ENCODE peak calls at places on chromosomes 5 and 9, in four cellular contexts. U is K562, N is HCT116, X is HepG2. P is an unnamed sample.

GRCh38 chr5:101675510-101675909 is 620.6 kb downstream of the SLCO4C1 start:
- DNase-seq in X (no peak), U (no peak), N (no peak), P (no peak)

GRCh38 chr5:137960141-137960540 is 70.9 kb downstream of the PKD2L2 start:
- DNase-seq in U (no peak), X (no peak), N (no peak), P (no peak)

GRCh38 chr9:125886365-125886764 is 139.2 kb downstream of the PBX3 start:
- DNase-seq in N (no peak), X (no peak), U (no peak), P (no peak)

GRCh38 chr9:13576101-13576500 is 296.6 kb upstream of the MPDZ start:
- DNase-seq in U (no peak), X (no peak), N (no peak), P (no peak)

GRCh38 chr5:33608476-33609026 is 167.8 kb downstream of the TARS1 start:
- DNase-seq in N (no peak), U (no peak), X (no peak), P (no peak)

GRCh38 chr5:90337449-90338052 is 72.0 kb downstream of the CETN3 start:
- DNase-seq in N (no peak), X (peak), U (no peak), P (no peak)

GRCh38 chr9:76789850-76790249 is 25.6 kb downstream of the PCA3 start:
- DNase-seq in N (no peak), X (no peak), U (no peak), P (no peak)

GRCh38 chr9:72979405-72980100 is 26.7 kb upstream of the ALDH1A1 start:
- DNase-seq in X (peak), U (no peak), N (no peak), P (no peak)

GRCh38 chr5:120151825-120152224 is 312.3 kb upstream of the PRR16 start:
- DNase-seq in X (no peak), U (no peak), N (no peak), P (no peak)

GRCh38 chr5:124956471-124957029 is 210.1 kb upstream of the ZNF608 start:
- DNase-seq in N (no peak), U (no peak), X (no peak), P (no peak)

GRCh38 chr5:141637266-141637692 is 482 bp downstream of the RELL2 start:
- DNase-seq in X (no peak), N (no peak), U (peak), P (no peak)

GRCh38 chr9:92163276-92163675 is 48.1 kb upstream of the SPTLC1 start:
- DNase-seq in N (no peak), X (no peak), U (no peak), P (no peak)

GRCh38 chr9:96875460-96876142 is 21.3 kb upstream of the ZNF782 start:
- DNase-seq in N (peak), X (peak), U (no peak), P (peak)

GRCh38 chr9:127389391-127390242 is 7.4 kb upstream of the SLC2A8 start:
- DNase-seq in U (no peak), X (peak), N (no peak), P (no peak)

GRCh38 chr5:128924299-128924698 is 41.0 kb upstream of the SLC27A6 start:
- DNase-seq in U (no peak), X (no peak), N (no peak), P (no peak)

GRCh38 chr9:136533775-136534157 is 12.1 kb downstream of the NOTCH1 start:
- DNase-seq in N (no peak), X (no peak), U (no peak), P (no peak)

GRCh38 chr5:82164109-82164956 is 113.8 kb downstream of the RPS23 start:
- DNase-seq in U (no peak), N (no peak), X (no peak), P (no peak)

GRCh38 chr5:132029609-132030008 is 18.2 kb upstream of the ACSL6 start:
- DNase-seq in X (no peak), N (no peak), U (no peak), P (no peak)

GRCh38 chr5:12245429-12245828 is 341.2 kb upstream of the CTNND2 start:
- DNase-seq in X (no peak), U (no peak), N (no peak), P (no peak)

GRCh38 chr5:128693779-128694178 is 155.7 kb upstream of the FBN2 start:
- DNase-seq in U (no peak), N (no peak), X (no peak), P (no peak)

GRCh38 chr5:20034717-20035116 is 46.7 kb upstream of the CDH18 start:
- DNase-seq in N (no peak), U (no peak), X (no peak), P (no peak)

GRCh38 chr5:117084052-117084451 is 509.4 kb upstream of the SEMA6A start:
- DNase-seq in X (no peak), N (no peak), U (no peak), P (no peak)

GRCh38 chr9:125183054-125183453 is 6.5 kb downstream of the PPP6C start:
- DNase-seq in X (no peak), U (no peak), N (no peak), P (no peak)

GRCh38 chr5:175640108-175640507 is 17.8 kb upstream of the HRH2 start:
- DNase-seq in N (no peak), X (no peak), U (no peak), P (no peak)

GRCh38 chr5:179762079-179762780 is 29.6 kb downstream of the MAML1 start:
- DNase-seq in N (no peak), U (peak), X (peak), P (no peak)

GRCh38 chr5:74040065-74040551 is 414.1 kb downstream of the ARHGEF28 start:
- DNase-seq in N (no peak), X (no peak), U (no peak), P (no peak)

GRCh38 chr9:130334915-130335314 is 69.4 kb downstream of the HMCN2 start:
- DNase-seq in X (no peak), U (no peak), N (no peak), P (no peak)

GRCh38 chr9:130337784-130338380 is 72.3 kb downstream of the HMCN2 start:
- DNase-seq in X (no peak), U (no peak), N (no peak), P (no peak)

GRCh38 chr9:130336885-130337284 is 71.3 kb downstream of the HMCN2 start:
- DNase-seq in X (no peak), N (no peak), U (no peak), P (no peak)

GRCh38 chr9:130337318-130337717 is 71.8 kb downstream of the HMCN2 start:
- DNase-seq in X (no peak), N (no peak), U (no peak), P (no peak)

GRCh38 chr9:130336027-130336595 is 70.6 kb downstream of the HMCN2 start:
- DNase-seq in N (no peak), U (no peak), X (no peak), P (no peak)
- TF ChIP-seq FOSL1 in N (no peak), U (no peak), X (no peak), P (no peak)

GRCh38 chr5:111854196-111854595 is 97.2 kb upstream of the NREP start:
- DNase-seq in N (no peak), X (no peak), U (no peak), P (no peak)
- TF ChIP-seq FOSL1 in N (no peak), X (no peak), U (no peak), P (no peak)

DNA sequence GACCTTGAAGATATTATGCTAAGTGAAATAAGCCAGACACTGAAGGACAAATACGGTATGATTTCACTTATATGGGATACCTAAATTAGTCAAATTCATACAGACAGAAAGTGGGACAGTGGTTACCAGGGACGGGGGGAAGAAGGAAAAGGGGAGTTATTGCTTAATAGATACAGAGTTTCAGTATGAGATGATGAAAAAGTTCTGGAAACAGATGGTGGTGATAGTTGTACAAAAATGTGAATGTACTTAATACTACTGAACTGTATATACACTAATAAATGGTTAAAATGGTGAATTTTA is 259.5 kb upstream of the NR4A3 start:
- DNase-seq in U (no peak), N (no peak), X (no peak), P (no peak)
- TF ChIP-seq FOSL1 in U (no peak), N (no peak), X (no peak), P (no peak)

GRCh38 chr9:88090151-88090581 is 48.1 kb downstream of the SPATA31C2 start:
- DNase-seq in X (no peak), N (no peak), U (no peak), P (no peak)
- TF ChIP-seq FOSL1 in X (no peak), N (no peak), U (no peak), P (no peak)

GRCh38 chr9:34479316-34479865 is 20.8 kb downstream of the DNAI1 start:
- DNase-seq in U (no peak), N (no peak), X (no peak), P (no peak)
- TF ChIP-seq FOSL1 in U (no peak), N (no peak), X (no peak), P (no peak)

DNA sequence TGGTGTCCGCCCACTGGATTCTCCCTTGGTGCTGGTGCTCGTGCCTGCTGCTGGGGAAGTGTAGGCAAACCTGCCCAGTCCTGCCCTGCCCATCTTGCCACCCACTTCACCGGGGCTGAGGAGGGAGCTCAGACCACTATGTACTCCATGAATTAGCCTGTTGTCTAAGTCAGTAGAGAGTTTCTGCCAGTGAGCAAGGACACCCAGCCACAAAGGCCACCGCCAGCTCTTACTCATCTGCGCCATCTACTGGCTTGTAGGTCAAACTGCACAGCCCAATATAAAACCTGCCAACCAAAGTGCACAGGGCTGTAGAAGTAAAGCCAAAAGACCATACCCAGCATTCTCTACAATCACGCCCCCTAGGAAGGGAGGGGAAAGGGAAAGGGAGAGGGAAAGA is 102.3 kb downstream of the GLIS3 start:
- DNase-seq in U (peak), X (peak), N (no peak), P (peak)
- TF ChIP-seq FOSL1 in U (no peak), X (no peak), N (no peak), P (no peak)

DNA sequence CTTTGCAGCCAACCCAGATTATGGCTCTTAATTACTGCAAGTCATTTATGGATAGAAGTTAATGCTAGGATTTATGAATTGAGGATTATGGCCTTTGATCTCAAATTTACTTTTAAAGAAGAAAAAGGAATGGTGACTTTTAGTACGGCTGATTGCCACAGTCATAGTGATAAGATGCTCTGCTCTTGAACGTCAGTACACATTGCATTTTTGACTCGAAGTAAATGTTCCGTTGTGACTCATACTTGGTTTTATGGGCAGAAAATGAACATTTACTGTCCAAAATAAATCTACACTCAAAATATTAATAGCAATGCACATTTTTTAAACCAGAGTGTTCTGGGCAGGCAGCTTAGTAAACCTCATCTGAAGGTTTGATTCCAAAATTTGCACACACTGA is 825 bp downstream of the ADAMTSL1 start:
- DNase-seq in X (no peak), N (no peak), U (no peak), P (no peak)
- TF ChIP-seq FOSL1 in X (no peak), N (no peak), U (no peak), P (no peak)

GRCh38 chr9:8053501-8053900 is 253.9 kb upstream of the DMAC1 start:
- DNase-seq in U (no peak), N (no peak), X (no peak), P (no peak)

DNA sequence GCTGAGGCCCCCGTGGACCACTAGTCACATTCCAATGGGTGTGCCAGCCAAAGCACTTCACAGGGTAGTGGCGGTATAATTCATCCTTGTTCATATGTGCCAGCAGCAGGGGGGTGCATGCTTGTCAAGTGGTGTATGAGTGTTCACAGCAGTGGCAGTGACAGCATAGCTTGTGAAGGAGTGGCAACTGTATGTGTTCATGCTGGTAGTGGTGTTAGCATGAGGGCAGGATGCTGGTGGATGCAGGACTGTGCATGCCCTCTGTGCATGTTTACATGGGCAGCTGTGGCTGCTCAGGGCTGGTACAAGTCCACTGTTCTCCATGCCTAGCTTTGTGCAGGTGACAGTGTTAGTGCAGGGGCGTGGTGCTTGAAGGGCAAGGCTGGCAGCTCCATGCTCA is 253.4 kb upstream of the DMAC1 start:
- DNase-seq in U (no peak), N (no peak), X (no peak), P (no peak)
- TF ChIP-seq FOSL1 in U (no peak), N (no peak), X (no peak), P (no peak)

DNA sequence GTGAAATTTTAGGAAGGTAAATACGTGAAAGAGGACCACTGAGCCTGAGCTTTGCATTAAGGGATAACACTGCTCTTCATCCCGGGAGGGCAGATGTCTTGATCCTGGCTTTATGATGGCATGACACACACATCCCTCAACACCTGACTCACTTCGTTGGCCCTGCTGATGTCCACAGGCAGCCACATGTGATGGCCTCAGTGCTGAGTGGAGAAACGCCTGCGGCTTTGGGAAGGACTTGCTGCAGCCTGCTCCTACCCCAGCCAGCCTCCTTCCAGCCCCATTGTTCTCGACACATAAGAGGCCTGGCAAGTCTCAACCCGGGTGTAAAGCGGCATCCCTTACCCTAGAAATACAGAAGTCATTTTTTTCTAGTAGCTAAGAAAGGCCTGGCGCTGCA is 169.0 kb downstream of the SYK start:
- DNase-seq in X (no peak), U (no peak), N (no peak), P (no peak)
- TF ChIP-seq FOSL1 in X (no peak), U (no peak), N (no peak), P (no peak)

GRCh38 chr5:139462582-139463276 is at the start of gene ECSCR:
- DNase-seq in U (no peak), X (peak), N (no peak), P (no peak)
- TF ChIP-seq FOSL1 in U (no peak), X (no peak), N (no peak), P (no peak)